ENCODE peak calls at places on chromosomes 12 and 14, in five cellular contexts. B is GM12878, P is ELR, D is brain microvascular endothelial cell, S is dermis blood vessel endothelial cell. E is an unnamed sample.

GRCh38 chr12:6145584-6145983 is 21.1 kb upstream of the VWF start:
- DNase-seq in B (no peak), P (no peak), D (no peak), S (peak; percentile 80), E (no peak)

GRCh38 chr12:124847113-124847512 is 16.6 kb downstream of the SCARB1 start:
- DNase-seq in B (no peak), P (no peak), D (no peak), S (peak; percentile 57), E (no peak)

GRCh38 chr14:100787659-100788058 is 38.3 kb upstream of the MEG3 start:
- DNase-seq in B (no peak), P (no peak), D (no peak), S (no peak), E (no peak)

GRCh38 chr12:124754949-124755800 is 108.5 kb downstream of the SCARB1 start:
- DNase-seq in B (no peak), P (peak; percentile 29), D (peak; percentile 57), S (no peak), E (peak; percentile 71)

GRCh38 chr14:94124582-94125377 is 4.6 kb downstream of the IFI27L2 start:
- DNase-seq in B (no peak), P (no peak), D (no peak), S (no peak), E (no peak)

GRCh38 chr12:104351023-104351983 is 47.8 kb downstream of the EID3 start:
- DNase-seq in B (no peak), P (no peak), D (no peak), S (no peak), E (no peak)

GRCh38 chr12:14948672-14949071 is 10.3 kb upstream of the ERP27 start:
- DNase-seq in B (peak; percentile 90), P (peak; percentile 69), D (peak; percentile 84), S (peak; percentile 97), E (peak; percentile 88)

GRCh38 chr14:34722723-34723545 is 8.5 kb upstream of the CFL2 start:
- DNase-seq in B (no peak), P (peak; percentile 70), D (peak; percentile 52), S (peak; percentile 78), E (peak; percentile 19)

GRCh38 chr14:55980970-55981369 is 137.2 kb upstream of the PELI2 start:
- DNase-seq in B (no peak), P (no peak), D (no peak), S (no peak), E (no peak)

GRCh38 chr12:5395443-5396401 is 36.2 kb upstream of the NTF3 start:
- DNase-seq in B (no peak), P (no peak), D (no peak), S (no peak), E (no peak)

GRCh38 chr12:111596985-111597730 is 2.0 kb downstream of the ATXN2 start:
- DNase-seq in B (no peak), P (peak; percentile 80), D (peak; percentile 50), S (peak; percentile 85), E (peak; percentile 78)

E was measured in H4.